ENCODE peak calls at places on chromosome 7, in eight cellular contexts. One of them, this sample, is unnamed.

GRCh38 chr7:46720761-46721160 is 799.7 kb upstream of the IGFBP3 start:
- DNase-seq in CD4-positive, alpha-beta T cell: no peak
- DNase-seq in HCT116: no peak
- DNase-seq in foreskin fibroblast: no peak
- DNase-seq in Peyer's patch: no peak
- DNase-seq in WERI-Rb-1: no peak
- DNase-seq in transverse colon: no peak
- DNase-seq in tibial artery: no peak
- DNase-seq in this sample: no peak

GRCh38 chr7:127678330-127678729 is 26.3 kb downstream of the SND1 start:
- DNase-seq in CD4-positive, alpha-beta T cell: no peak
- DNase-seq in HCT116: no peak
- DNase-seq in foreskin fibroblast: no peak
- DNase-seq in Peyer's patch: no peak
- DNase-seq in WERI-Rb-1: no peak
- DNase-seq in transverse colon: no peak
- DNase-seq in tibial artery: no peak
- DNase-seq in this sample: no peak

GRCh38 chr7:22662490-22663145 is 64.4 kb upstream of the IL6 start:
- DNase-seq in CD4-positive, alpha-beta T cell: no peak
- DNase-seq in HCT116: no peak
- DNase-seq in foreskin fibroblast: no peak
- DNase-seq in Peyer's patch: no peak
- DNase-seq in WERI-Rb-1: no peak
- DNase-seq in transverse colon: no peak
- DNase-seq in tibial artery: no peak
- DNase-seq in this sample: no peak

GRCh38 chr7:47327698-47328391 is 254.1 kb downstream of the TNS3 start:
- DNase-seq in CD4-positive, alpha-beta T cell: no peak
- DNase-seq in HCT116: no peak
- DNase-seq in foreskin fibroblast: peak; percentile 85
- DNase-seq in Peyer's patch: peak; percentile 71
- DNase-seq in WERI-Rb-1: no peak
- DNase-seq in transverse colon: peak; percentile 79
- DNase-seq in tibial artery: peak; percentile 95
- DNase-seq in this sample: peak; percentile 91

GRCh38 chr7:116528008-116528789 is 3.4 kb downstream of the CAV1 start:
- DNase-seq in CD4-positive, alpha-beta T cell: no peak
- DNase-seq in HCT116: peak; percentile 54
- DNase-seq in foreskin fibroblast: peak; percentile 96
- DNase-seq in Peyer's patch: peak; percentile 50
- DNase-seq in WERI-Rb-1: no peak
- DNase-seq in transverse colon: peak; percentile 27
- DNase-seq in tibial artery: peak; percentile 88
- DNase-seq in this sample: peak; percentile 86

GRCh38 chr7:67662804-67663203 is 666.2 kb downstream of the TYW1 start:
- DNase-seq in CD4-positive, alpha-beta T cell: no peak
- DNase-seq in HCT116: no peak
- DNase-seq in foreskin fibroblast: no peak
- DNase-seq in Peyer's patch: no peak
- DNase-seq in WERI-Rb-1: no peak
- DNase-seq in transverse colon: no peak
- DNase-seq in tibial artery: no peak
- DNase-seq in this sample: no peak

GRCh38 chr7:11557627-11558026 is 274.4 kb downstream of the THSD7A start:
- DNase-seq in CD4-positive, alpha-beta T cell: no peak
- DNase-seq in HCT116: peak; percentile 46
- DNase-seq in foreskin fibroblast: no peak
- DNase-seq in Peyer's patch: no peak
- DNase-seq in WERI-Rb-1: peak; percentile 55
- DNase-seq in transverse colon: no peak
- DNase-seq in tibial artery: no peak
- DNase-seq in this sample: no peak

GRCh38 chr7:76356823-76357222 is 2.0 kb downstream of the YWHAG start:
- DNase-seq in CD4-positive, alpha-beta T cell: no peak
- DNase-seq in HCT116: no peak
- DNase-seq in foreskin fibroblast: no peak
- DNase-seq in Peyer's patch: peak; percentile 73
- DNase-seq in WERI-Rb-1: no peak
- DNase-seq in transverse colon: peak; percentile 35
- DNase-seq in tibial artery: no peak
- DNase-seq in this sample: no peak

GRCh38 chr7:1136841-1137516 is 23.0 kb downstream of the ZFAND2A start:
- DNase-seq in CD4-positive, alpha-beta T cell: no peak
- DNase-seq in HCT116: no peak
- DNase-seq in foreskin fibroblast: no peak
- DNase-seq in Peyer's patch: no peak
- DNase-seq in WERI-Rb-1: no peak
- DNase-seq in transverse colon: no peak
- DNase-seq in tibial artery: no peak
- DNase-seq in this sample: no peak

GRCh38 chr7:134910214-134910890 is 76.0 kb upstream of the AGBL3 start:
- DNase-seq in CD4-positive, alpha-beta T cell: no peak
- DNase-seq in HCT116: no peak
- DNase-seq in foreskin fibroblast: no peak
- DNase-seq in Peyer's patch: no peak
- DNase-seq in WERI-Rb-1: no peak
- DNase-seq in transverse colon: no peak
- DNase-seq in tibial artery: no peak
- DNase-seq in this sample: no peak

GRCh38 chr7:28802450-28802849 is 155.7 kb downstream of the TRIL start:
- DNase-seq in CD4-positive, alpha-beta T cell: no peak
- DNase-seq in HCT116: no peak
- DNase-seq in foreskin fibroblast: no peak
- DNase-seq in Peyer's patch: no peak
- DNase-seq in WERI-Rb-1: no peak
- DNase-seq in transverse colon: no peak
- DNase-seq in tibial artery: no peak
- DNase-seq in this sample: no peak

GRCh38 chr7:151380199-151381082 is 29.4 kb downstream of the WDR86 start:
- DNase-seq in CD4-positive, alpha-beta T cell: no peak
- DNase-seq in HCT116: no peak
- DNase-seq in foreskin fibroblast: no peak
- DNase-seq in Peyer's patch: no peak
- DNase-seq in WERI-Rb-1: peak; percentile 5
- DNase-seq in transverse colon: no peak
- DNase-seq in tibial artery: no peak
- DNase-seq in this sample: no peak

GRCh38 chr7:77759294-77759889 is 38.8 kb downstream of the TMEM60 start:
- DNase-seq in CD4-positive, alpha-beta T cell: peak; percentile 57
- DNase-seq in HCT116: peak; percentile 57
- DNase-seq in foreskin fibroblast: peak; percentile 60
- DNase-seq in Peyer's patch: peak; percentile 87
- DNase-seq in WERI-Rb-1: peak; percentile 51
- DNase-seq in transverse colon: peak; percentile 66
- DNase-seq in tibial artery: no peak
- DNase-seq in this sample: no peak

GRCh38 chr7:7519528-7519927 is 16.1 kb downstream of the COL28A1 start:
- DNase-seq in CD4-positive, alpha-beta T cell: no peak
- DNase-seq in HCT116: no peak
- DNase-seq in foreskin fibroblast: no peak
- DNase-seq in Peyer's patch: no peak
- DNase-seq in WERI-Rb-1: no peak
- DNase-seq in transverse colon: no peak
- DNase-seq in tibial artery: no peak
- DNase-seq in this sample: no peak

GRCh38 chr7:151844080-151844827 is 32.7 kb downstream of the PRKAG2 start:
- DNase-seq in CD4-positive, alpha-beta T cell: no peak
- DNase-seq in HCT116: no peak
- DNase-seq in foreskin fibroblast: peak; percentile 31
- DNase-seq in Peyer's patch: no peak
- DNase-seq in WERI-Rb-1: no peak
- DNase-seq in transverse colon: no peak
- DNase-seq in tibial artery: no peak
- DNase-seq in this sample: no peak

GRCh38 chr7:33087858-33088257 is 21.3 kb downstream of the RP9 start:
- DNase-seq in CD4-positive, alpha-beta T cell: no peak
- DNase-seq in HCT116: no peak
- DNase-seq in foreskin fibroblast: no peak
- DNase-seq in Peyer's patch: no peak
- DNase-seq in WERI-Rb-1: no peak
- DNase-seq in transverse colon: no peak
- DNase-seq in tibial artery: no peak
- DNase-seq in this sample: no peak

GRCh38 chr7:158274996-158275395 is 312.6 kb downstream of the PTPRN2 start:
- DNase-seq in CD4-positive, alpha-beta T cell: no peak
- DNase-seq in HCT116: no peak
- DNase-seq in foreskin fibroblast: no peak
- DNase-seq in Peyer's patch: no peak
- DNase-seq in WERI-Rb-1: no peak
- DNase-seq in transverse colon: no peak
- DNase-seq in tibial artery: peak; percentile 33
- DNase-seq in this sample: peak; percentile 83

GRCh38 chr7:128871050-128871449 is 8.4 kb downstream of the ATP6V1F start:
- DNase-seq in CD4-positive, alpha-beta T cell: no peak
- DNase-seq in HCT116: no peak
- DNase-seq in foreskin fibroblast: no peak
- DNase-seq in Peyer's patch: no peak
- DNase-seq in WERI-Rb-1: no peak
- DNase-seq in transverse colon: no peak
- DNase-seq in tibial artery: no peak
- DNase-seq in this sample: no peak

GRCh38 chr7:128867842-128868623 is 5.4 kb downstream of the ATP6V1F start:
- DNase-seq in CD4-positive, alpha-beta T cell: no peak
- DNase-seq in HCT116: no peak
- DNase-seq in foreskin fibroblast: no peak
- DNase-seq in Peyer's patch: peak; percentile 55
- DNase-seq in WERI-Rb-1: peak; percentile 88
- DNase-seq in transverse colon: peak; percentile 33
- DNase-seq in tibial artery: no peak
- DNase-seq in this sample: no peak

GRCh38 chr7:128868624-128869137 is 6.0 kb downstream of the ATP6V1F start:
- DNase-seq in CD4-positive, alpha-beta T cell: no peak
- DNase-seq in HCT116: no peak
- DNase-seq in foreskin fibroblast: no peak
- DNase-seq in Peyer's patch: no peak
- DNase-seq in WERI-Rb-1: no peak
- DNase-seq in transverse colon: no peak
- DNase-seq in tibial artery: no peak
- DNase-seq in this sample: no peak

GRCh38 chr7:128869944-128870285 is 7.3 kb downstream of the ATP6V1F start:
- DNase-seq in CD4-positive, alpha-beta T cell: no peak
- DNase-seq in HCT116: no peak
- DNase-seq in foreskin fibroblast: no peak
- DNase-seq in Peyer's patch: no peak
- DNase-seq in WERI-Rb-1: no peak
- DNase-seq in transverse colon: no peak
- DNase-seq in tibial artery: no peak
- DNase-seq in this sample: no peak

DNA sequence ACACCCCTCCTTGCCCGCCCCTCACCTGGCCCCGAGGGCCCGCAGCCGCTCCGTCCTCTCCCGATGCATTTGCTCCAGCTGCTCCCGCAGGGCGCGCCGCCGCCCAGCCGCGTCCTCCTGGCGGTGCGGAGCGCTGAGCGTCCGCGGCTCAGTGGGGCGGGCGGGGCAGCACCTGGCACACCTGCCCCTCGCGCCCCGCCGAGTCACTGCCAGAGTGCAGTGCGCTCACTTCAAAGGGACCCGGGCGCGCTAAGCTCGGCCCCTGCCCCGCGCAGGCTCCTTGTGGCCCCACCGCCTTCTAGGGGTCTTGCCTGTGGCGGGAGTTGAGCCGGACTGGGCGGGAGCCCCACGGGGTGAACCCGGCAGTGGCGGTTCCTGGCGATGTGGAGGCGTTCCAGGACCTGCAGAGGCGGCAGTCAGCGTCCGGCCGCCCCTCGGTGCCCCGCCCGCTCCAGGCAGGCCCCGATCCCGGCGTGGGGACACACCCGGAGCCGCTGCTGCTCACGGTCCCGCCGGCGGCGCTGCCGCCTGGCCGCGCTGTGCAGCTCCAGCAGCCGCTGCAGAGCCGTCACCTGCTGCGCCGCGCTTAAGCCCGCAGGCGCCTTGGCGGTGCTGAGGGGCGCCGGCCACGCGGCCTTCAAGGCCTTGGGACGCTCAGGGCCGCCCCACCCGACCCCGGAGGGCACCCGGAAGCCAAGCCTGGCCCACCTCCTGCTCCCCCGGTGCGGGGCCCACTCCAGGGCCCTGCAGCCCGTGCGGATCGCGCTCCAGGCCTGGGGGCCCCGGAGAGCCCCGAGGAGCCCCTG is 6.7 kb downstream of the ATP6V1F start:
- DNase-seq in CD4-positive, alpha-beta T cell: peak; percentile 22
- DNase-seq in HCT116: no peak
- DNase-seq in foreskin fibroblast: peak; percentile 50
- DNase-seq in Peyer's patch: peak; percentile 78
- DNase-seq in WERI-Rb-1: peak; percentile 51
- DNase-seq in transverse colon: peak; percentile 74
- DNase-seq in tibial artery: no peak
- DNase-seq in this sample: no peak
- TF ChIP-seq CTCF in CD4-positive, alpha-beta T cell: no peak
- TF ChIP-seq CTCF in HCT116: no peak
- TF ChIP-seq CTCF in foreskin fibroblast: peak; percentile 2
- TF ChIP-seq CTCF in Peyer's patch: peak; percentile 36
- TF ChIP-seq CTCF in WERI-Rb-1: peak; percentile 35
- TF ChIP-seq CTCF in transverse colon: no peak
- TF ChIP-seq CTCF in tibial artery: peak; percentile 43
- TF ChIP-seq CTCF in this sample: peak; percentile 18

DNA sequence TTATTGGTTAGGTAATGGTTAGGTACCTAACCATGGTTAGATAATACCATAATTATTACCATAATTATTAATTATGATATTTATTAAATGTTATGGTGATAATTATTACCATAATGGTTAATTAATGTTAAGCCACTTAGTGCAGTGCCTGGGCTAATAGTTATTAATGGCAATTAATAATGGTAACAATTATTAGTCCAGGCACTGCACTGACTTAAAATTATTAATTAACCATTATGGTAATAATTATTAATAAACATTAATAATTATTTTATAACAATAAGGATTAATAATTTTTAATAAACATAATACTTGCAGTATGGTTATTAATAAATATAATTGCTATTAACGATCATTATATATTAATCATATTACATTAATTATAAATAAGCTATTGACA is 604.0 kb downstream of the CALN1 start:
- DNase-seq in CD4-positive, alpha-beta T cell: no peak
- DNase-seq in HCT116: no peak
- DNase-seq in foreskin fibroblast: no peak
- DNase-seq in Peyer's patch: no peak
- DNase-seq in WERI-Rb-1: no peak
- DNase-seq in transverse colon: no peak
- DNase-seq in tibial artery: no peak
- DNase-seq in this sample: no peak
- TF ChIP-seq CTCF in CD4-positive, alpha-beta T cell: no peak
- TF ChIP-seq CTCF in HCT116: no peak
- TF ChIP-seq CTCF in foreskin fibroblast: no peak
- TF ChIP-seq CTCF in Peyer's patch: no peak
- TF ChIP-seq CTCF in WERI-Rb-1: no peak
- TF ChIP-seq CTCF in transverse colon: no peak
- TF ChIP-seq CTCF in tibial artery: no peak
- TF ChIP-seq CTCF in this sample: no peak

GRCh38 chr7:150379590-150380379 is 655 bp downstream of the ZNF775 start:
- DNase-seq in CD4-positive, alpha-beta T cell: no peak
- DNase-seq in HCT116: no peak
- DNase-seq in foreskin fibroblast: no peak
- DNase-seq in Peyer's patch: peak; percentile 58
- DNase-seq in WERI-Rb-1: no peak
- DNase-seq in transverse colon: no peak
- DNase-seq in tibial artery: no peak
- DNase-seq in this sample: no peak
- TF ChIP-seq CTCF in CD4-positive, alpha-beta T cell: no peak
- TF ChIP-seq CTCF in HCT116: no peak
- TF ChIP-seq CTCF in foreskin fibroblast: no peak
- TF ChIP-seq CTCF in Peyer's patch: no peak
- TF ChIP-seq CTCF in WERI-Rb-1: no peak
- TF ChIP-seq CTCF in transverse colon: no peak
- TF ChIP-seq CTCF in tibial artery: no peak
- TF ChIP-seq CTCF in this sample: no peak

GRCh38 chr7:50826371-50827172 is 43.9 kb upstream of the GRB10 start:
- DNase-seq in CD4-positive, alpha-beta T cell: no peak
- DNase-seq in HCT116: peak; percentile 55
- DNase-seq in foreskin fibroblast: peak; percentile 91
- DNase-seq in Peyer's patch: no peak
- DNase-seq in WERI-Rb-1: no peak
- DNase-seq in transverse colon: no peak
- DNase-seq in tibial artery: no peak
- DNase-seq in this sample: no peak
- TF ChIP-seq CTCF in CD4-positive, alpha-beta T cell: no peak
- TF ChIP-seq CTCF in HCT116: no peak
- TF ChIP-seq CTCF in foreskin fibroblast: peak; percentile 10
- TF ChIP-seq CTCF in Peyer's patch: no peak
- TF ChIP-seq CTCF in WERI-Rb-1: no peak
- TF ChIP-seq CTCF in transverse colon: no peak
- TF ChIP-seq CTCF in tibial artery: no peak
- TF ChIP-seq CTCF in this sample: no peak

This sample was measured in osteocyte.